ENCODE peak calls at places on chromosomes 16 and 17, in nine cellular contexts. B is left ventricle myocardium inferior, G is fibroblast of pulmonary artery, D is mucosa of descending colon, R is lower leg skin, O is A549, P is endothelial cell of umbilical vein, T is right lobe of liver, M is prostate gland. W is an unnamed sample.

GRCh38 chr16:51392651-51393187 is 241.6 kb upstream of the SALL1 start:
- DNase-seq in B (no peak), G (peak), D (no peak), R (peak), O (no peak), P (no peak), T (no peak), M (no peak), W (peak)

GRCh38 chr17:48016112-48016511 is 21.5 kb downstream of the COPZ2 start:
- DNase-seq in B (no peak), G (peak), D (no peak), R (no peak), O (peak), P (no peak), T (no peak), M (no peak), W (no peak)

GRCh38 chr16:51565149-51565548 is 414.1 kb upstream of the SALL1 start:
- DNase-seq in B (no peak), G (no peak), D (no peak), R (no peak), O (no peak), P (no peak), T (no peak), M (no peak), W (no peak)

GRCh38 chr17:74631468-74632195 is 8.1 kb upstream of the CD300E start:
- DNase-seq in B (no peak), G (peak), D (no peak), R (peak), O (no peak), P (no peak), T (no peak), M (no peak), W (peak)

GRCh38 chr16:55494994-55495421 is 13.9 kb upstream of the LPCAT2 start:
- DNase-seq in B (no peak), G (peak), D (no peak), R (peak), O (no peak), P (peak), T (no peak), M (no peak), W (peak)

GRCh38 chr17:37662358-37662757 is 19.1 kb upstream of the DDX52 start:
- DNase-seq in B (no peak), G (no peak), D (no peak), R (no peak), O (no peak), P (no peak), T (no peak), M (no peak), W (no peak)

GRCh38 chr16:73054131-73054496 is 6.2 kb upstream of the ZFHX3 start:
- DNase-seq in B (no peak), G (no peak), D (no peak), R (no peak), O (no peak), P (no peak), T (no peak), M (no peak), W (no peak)

GRCh38 chr17:10623786-10624338 is 33.2 kb downstream of the MYH3 start:
- DNase-seq in B (no peak), G (no peak), D (no peak), R (no peak), O (no peak), P (no peak), T (no peak), M (no peak), W (no peak)

GRCh38 chr17:17855976-17856375 is 19.2 kb upstream of the SREBF1 start:
- DNase-seq in B (no peak), G (no peak), D (no peak), R (no peak), O (no peak), P (no peak), T (no peak), M (no peak), W (no peak)

GRCh38 chr17:39231091-39231561 is 5.4 kb upstream of the STAC2 start:
- DNase-seq in B (no peak), G (no peak), D (no peak), R (no peak), O (no peak), P (no peak), T (no peak), M (no peak), W (no peak)

DNA sequence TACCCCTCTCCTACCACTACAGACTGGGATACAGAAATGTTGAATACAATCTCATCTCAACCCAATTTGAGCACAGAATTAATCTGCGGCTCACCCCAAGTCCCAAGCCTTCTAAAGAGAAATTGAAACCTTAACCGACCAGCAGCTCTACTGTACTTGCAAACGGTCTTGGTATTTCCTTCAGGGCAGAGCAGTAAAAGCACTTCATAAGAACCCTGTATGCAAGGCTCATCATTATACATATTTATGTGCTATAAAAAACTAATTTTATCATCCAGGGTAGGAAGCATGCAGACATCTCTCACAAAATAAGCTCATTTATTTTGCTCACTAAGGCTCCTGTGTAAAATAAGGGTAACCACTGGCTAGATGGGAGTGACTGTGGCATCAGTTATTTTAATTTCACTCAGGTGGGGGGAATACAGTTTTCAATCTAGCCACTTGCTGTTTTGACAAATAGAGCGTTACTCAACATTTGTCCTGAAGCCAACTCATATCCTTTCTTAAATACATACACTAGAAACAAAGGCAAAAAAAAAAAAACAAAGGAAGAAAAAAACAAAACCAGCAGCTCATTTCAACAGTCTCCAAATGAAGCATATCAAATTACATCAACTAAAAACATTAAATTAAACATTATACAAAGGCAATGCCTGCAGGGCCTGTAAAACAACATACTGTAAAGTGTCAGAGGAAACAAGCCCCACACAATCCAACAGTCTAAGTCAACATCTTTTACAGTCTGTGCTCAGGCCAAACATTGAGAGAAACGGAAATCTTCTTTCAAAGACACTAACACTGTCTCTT is 65.0 kb downstream of the PARN start:
- DNase-seq in B (no peak), G (peak), D (no peak), R (no peak), O (no peak), P (peak), T (no peak), M (peak), W (peak)
- H3K4me3 ChIP-seq in B (no peak), G (no peak), D (no peak), R (no peak), O (peak), P (no peak), T (no peak), M (no peak), W (peak)

GRCh38 chr17:67712375-67712774 is 5.4 kb upstream of the NOL11 start:
- DNase-seq in B (no peak), G (no peak), D (no peak), R (no peak), O (no peak), P (no peak), T (no peak), M (no peak), W (no peak)

GRCh38 chr17:67713169-67713568 is 4.6 kb upstream of the NOL11 start:
- DNase-seq in B (no peak), G (no peak), D (no peak), R (no peak), O (no peak), P (no peak), T (no peak), M (no peak), W (no peak)

GRCh38 chr17:67708378-67708777 is 9.4 kb upstream of the NOL11 start:
- DNase-seq in B (no peak), G (no peak), D (no peak), R (no peak), O (no peak), P (no peak), T (no peak), M (no peak), W (no peak)

GRCh38 chr17:67707442-67707841 is 10.3 kb upstream of the NOL11 start:
- DNase-seq in B (no peak), G (no peak), D (no peak), R (no peak), O (no peak), P (no peak), T (no peak), M (no peak), W (no peak)

GRCh38 chr17:67711916-67712315 is 5.8 kb upstream of the NOL11 start:
- DNase-seq in B (no peak), G (no peak), D (no peak), R (no peak), O (no peak), P (no peak), T (no peak), M (no peak), W (no peak)
- TF ChIP-seq CTCF in B (no peak), G (no peak), D (no peak), R (no peak), O (no peak), P (no peak), T (no peak), M (no peak), W (no peak)

GRCh38 chr17:72117748-72118587 is 2.9 kb upstream of the SOX9 start:
- DNase-seq in B (no peak), G (no peak), D (no peak), R (no peak), O (no peak), P (no peak), T (peak), M (no peak), W (no peak)
- H3K4me3 ChIP-seq in B (peak), G (peak), D (no peak), R (no peak), O (peak), P (no peak), T (no peak), M (peak), W (peak)

DNA sequence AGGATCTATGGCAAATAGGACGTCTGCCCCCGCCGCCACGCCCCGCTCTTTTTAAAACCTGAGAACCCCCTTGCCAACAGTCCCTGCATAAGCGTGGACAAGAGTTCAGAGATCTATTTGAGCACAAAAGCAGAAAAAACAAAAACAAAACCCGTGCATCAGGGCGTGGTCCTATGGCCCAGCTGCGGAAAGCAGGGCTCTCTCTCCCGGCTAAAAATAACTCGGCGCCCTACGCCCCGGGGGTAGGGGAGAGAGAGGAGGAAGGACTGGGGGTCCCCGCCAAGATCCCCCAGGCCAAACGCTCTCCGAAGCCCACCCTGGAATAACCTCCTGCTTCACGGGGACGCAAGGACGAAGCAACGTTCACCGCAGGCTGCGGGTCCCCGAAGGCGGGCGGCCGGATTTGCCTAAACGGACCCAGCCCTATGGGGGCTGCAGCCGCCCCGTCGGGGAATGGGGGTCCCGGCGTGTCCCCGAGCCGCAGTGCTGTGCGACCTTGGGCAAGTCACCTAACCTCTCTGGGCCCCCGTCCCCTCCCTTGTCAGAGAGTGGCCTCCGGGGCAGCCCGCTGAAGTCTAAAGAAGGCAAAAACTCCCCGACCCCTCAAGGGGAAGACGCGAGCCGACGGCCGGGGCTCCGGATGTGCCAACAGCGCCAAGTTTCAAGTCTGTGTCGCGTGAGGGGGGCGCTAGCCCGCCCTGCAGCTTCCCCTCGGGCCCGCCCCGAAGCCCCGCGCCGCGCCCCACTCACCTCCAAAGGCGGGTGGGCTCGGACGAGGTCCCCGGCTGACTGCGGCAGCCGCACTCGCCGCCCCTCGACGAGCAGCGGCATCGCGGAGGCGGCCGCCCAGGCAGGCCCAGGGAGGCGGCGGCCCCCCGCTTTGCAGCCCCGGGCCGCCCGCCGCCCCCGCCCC is 477 bp downstream of the NTAN1 start:
- DNase-seq in B (no peak), G (peak), D (peak), R (peak), O (peak), P (peak), T (no peak), M (no peak), W (no peak)
- TF ChIP-seq CTCF in B (no peak), G (no peak), D (no peak), R (no peak), O (peak), P (no peak), T (no peak), M (no peak), W (no peak)

GRCh38 chr17:77741109-77741508 is 217.4 kb upstream of the TNRC6C start:
- DNase-seq in B (no peak), G (no peak), D (no peak), R (no peak), O (no peak), P (no peak), T (no peak), M (no peak), W (peak)
- H3K4me3 ChIP-seq in B (no peak), G (no peak), D (no peak), R (no peak), O (no peak), P (no peak), T (no peak), M (no peak), W (no peak)

DNA sequence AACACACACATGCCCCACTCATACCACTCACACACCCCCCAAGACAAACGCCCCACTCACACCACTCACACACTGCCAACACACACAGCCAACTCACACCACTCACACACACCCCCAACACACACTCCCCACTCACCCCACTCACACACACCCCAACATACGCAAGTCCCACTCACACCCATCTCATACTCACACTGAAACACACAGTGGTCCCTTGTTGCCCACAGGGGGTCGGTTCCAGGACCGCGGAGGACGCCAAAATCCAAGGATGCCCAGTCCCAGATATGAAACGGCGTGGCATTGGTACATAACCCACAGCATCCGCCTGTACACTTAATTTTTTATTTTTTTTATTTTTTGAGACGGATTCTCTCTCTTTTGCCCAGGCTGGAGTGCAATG is 20.9 kb downstream of the RNF213 start:
- DNase-seq in B (no peak), G (no peak), D (peak), R (no peak), O (no peak), P (no peak), T (no peak), M (no peak), W (no peak)
- TF ChIP-seq CTCF in B (no peak), G (no peak), D (no peak), R (no peak), O (no peak), P (no peak), T (no peak), M (no peak), W (no peak)

GRCh38 chr16:19589771-19590302 is 34.3 kb downstream of the VPS35L start:
- DNase-seq in B (no peak), G (peak), D (no peak), R (peak), O (no peak), P (peak), T (no peak), M (no peak), W (peak)

GRCh38 chr16:19588661-19589060 is 33.2 kb downstream of the VPS35L start:
- DNase-seq in B (no peak), G (peak), D (no peak), R (no peak), O (no peak), P (peak), T (no peak), M (no peak), W (peak)

GRCh38 chr16:19583665-19584300 is 28.3 kb downstream of the VPS35L start:
- DNase-seq in B (no peak), G (peak), D (no peak), R (no peak), O (peak), P (peak), T (no peak), M (peak), W (no peak)

DNA sequence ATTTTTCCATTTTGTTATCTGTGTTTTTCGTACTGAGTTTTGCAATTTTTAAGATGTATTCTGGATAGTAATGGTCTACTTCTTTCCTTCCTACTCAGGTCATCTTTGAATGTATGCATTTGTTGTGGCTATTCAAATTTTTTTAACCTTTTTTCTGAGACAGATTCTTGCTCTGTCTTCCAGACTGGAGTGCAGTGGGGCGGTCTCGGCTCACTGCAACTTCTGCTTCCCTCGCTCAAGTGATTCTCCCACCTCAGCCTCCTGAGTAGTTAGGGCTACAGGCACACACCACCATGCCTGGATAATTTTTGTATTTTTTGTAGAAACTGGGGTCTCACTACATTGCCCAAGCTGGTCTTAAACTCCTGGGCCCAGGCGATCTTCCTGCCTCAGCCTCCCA is 33.6 kb downstream of the VPS35L start:
- DNase-seq in B (no peak), G (no peak), D (no peak), R (no peak), O (no peak), P (no peak), T (no peak), M (no peak), W (no peak)
- H3K4me3 ChIP-seq in B (no peak), G (no peak), D (no peak), R (no peak), O (no peak), P (no peak), T (no peak), M (no peak), W (no peak)

GRCh38 chr17:79887451-79887991 is 48.3 kb upstream of the CBX4 start:
- DNase-seq in B (no peak), G (no peak), D (no peak), R (no peak), O (no peak), P (no peak), T (no peak), M (no peak), W (no peak)

GRCh38 chr17:79890706-79891105 is 51.5 kb upstream of the CBX4 start:
- DNase-seq in B (no peak), G (no peak), D (no peak), R (no peak), O (no peak), P (no peak), T (no peak), M (no peak), W (no peak)

GRCh38 chr17:79891113-79891730 is 52.0 kb upstream of the CBX4 start:
- DNase-seq in B (no peak), G (no peak), D (no peak), R (no peak), O (no peak), P (no peak), T (no peak), M (no peak), W (no peak)

GRCh38 chr17:79888811-79889634 is 49.8 kb upstream of the CBX4 start:
- DNase-seq in B (no peak), G (no peak), D (no peak), R (no peak), O (no peak), P (no peak), T (peak), M (no peak), W (no peak)

GRCh38 chr17:79888009-79888540 is 48.8 kb upstream of the CBX4 start:
- DNase-seq in B (no peak), G (no peak), D (no peak), R (no peak), O (no peak), P (no peak), T (no peak), M (no peak), W (no peak)
- TF ChIP-seq CTCF in B (no peak), G (no peak), D (no peak), R (no peak), O (no peak), P (no peak), T (no peak), M (no peak), W (no peak)

GRCh38 chr17:49621420-49621819 is 45.7 kb downstream of the NXPH3 start:
- DNase-seq in B (no peak), G (no peak), D (no peak), R (no peak), O (no peak), P (no peak), T (no peak), M (no peak), W (no peak)
- H3K4me3 ChIP-seq in B (no peak), G (no peak), D (no peak), R (no peak), O (no peak), P (no peak), T (no peak), M (no peak), W (no peak)

W was measured in foreskin fibroblast.